ENCODE peak calls at places on chromosomes 1 and 21, in five cellular contexts. One of them, this sample, is unnamed.

GRCh38 chr1:160437432-160438319 is 37.3 kb downstream of the VANGL2 start:
- DNase-seq in upper lobe of right lung: no peak
- DNase-seq in breast epithelium: no peak
- DNase-seq in tibial artery: no peak
- DNase-seq in WTC11: no peak
- DNase-seq in this sample: no peak

GRCh38 chr1:85407978-85408377 is 57.0 kb downstream of the DDAH1 start:
- DNase-seq in upper lobe of right lung: no peak
- DNase-seq in breast epithelium: no peak
- DNase-seq in tibial artery: no peak
- DNase-seq in WTC11: no peak
- DNase-seq in this sample: no peak

GRCh38 chr1:204859885-204860284 is 10.8 kb upstream of the NFASC start:
- DNase-seq in upper lobe of right lung: no peak
- DNase-seq in breast epithelium: no peak
- DNase-seq in tibial artery: no peak
- DNase-seq in WTC11: no peak
- DNase-seq in this sample: no peak

GRCh38 chr1:184218436-184218835 is 166.9 kb downstream of the TSEN15 start:
- DNase-seq in upper lobe of right lung: no peak
- DNase-seq in breast epithelium: no peak
- DNase-seq in tibial artery: no peak
- DNase-seq in WTC11: no peak
- DNase-seq in this sample: no peak

GRCh38 chr1:162019436-162019835 is 4.2 kb downstream of the OLFML2B start:
- DNase-seq in upper lobe of right lung: no peak
- DNase-seq in breast epithelium: no peak
- DNase-seq in tibial artery: no peak
- DNase-seq in WTC11: no peak
- DNase-seq in this sample: no peak

GRCh38 chr1:21077085-21077484 is 99.6 kb downstream of the EIF4G3 start:
- DNase-seq in upper lobe of right lung: no peak
- DNase-seq in breast epithelium: no peak
- DNase-seq in tibial artery: peak; percentile 39
- DNase-seq in WTC11: no peak
- DNase-seq in this sample: no peak

GRCh38 chr1:182962554-182963115 is 9.7 kb upstream of the SHCBP1L start:
- DNase-seq in upper lobe of right lung: peak; percentile 79
- DNase-seq in breast epithelium: peak; percentile 69
- DNase-seq in tibial artery: peak; percentile 83
- DNase-seq in WTC11: peak; percentile 69
- DNase-seq in this sample: no peak

GRCh38 chr1:177448652-177449351 is 278.0 kb downstream of the BRINP2 start:
- DNase-seq in upper lobe of right lung: no peak
- DNase-seq in breast epithelium: no peak
- DNase-seq in tibial artery: no peak
- DNase-seq in WTC11: no peak
- DNase-seq in this sample: no peak

GRCh38 chr1:46797696-46798470 is 963 bp upstream of the CYP4B1 start:
- DNase-seq in upper lobe of right lung: no peak
- DNase-seq in breast epithelium: no peak
- DNase-seq in tibial artery: no peak
- DNase-seq in WTC11: no peak
- DNase-seq in this sample: no peak

GRCh38 chr21:14862794-14863720 is 201.7 kb downstream of the NRIP1 start:
- DNase-seq in upper lobe of right lung: no peak
- DNase-seq in breast epithelium: no peak
- DNase-seq in tibial artery: no peak
- DNase-seq in WTC11: no peak
- DNase-seq in this sample: no peak
- TF ChIP-seq CTCF in upper lobe of right lung: peak; percentile 56
- TF ChIP-seq CTCF in breast epithelium: no peak
- TF ChIP-seq CTCF in tibial artery: peak; percentile 38
- TF ChIP-seq CTCF in WTC11: peak; percentile 57
- TF ChIP-seq CTCF in this sample: no peak

GRCh38 chr1:37562984-37563383 is 6.2 kb downstream of the DNALI1 start:
- DNase-seq in upper lobe of right lung: no peak
- DNase-seq in breast epithelium: no peak
- DNase-seq in tibial artery: no peak
- DNase-seq in WTC11: no peak
- DNase-seq in this sample: no peak

GRCh38 chr1:37559080-37559479 is 2.3 kb downstream of the DNALI1 start:
- DNase-seq in upper lobe of right lung: no peak
- DNase-seq in breast epithelium: no peak
- DNase-seq in tibial artery: no peak
- DNase-seq in WTC11: no peak
- DNase-seq in this sample: no peak

GRCh38 chr1:37561096-37561793 is 4.5 kb downstream of the DNALI1 start:
- DNase-seq in upper lobe of right lung: no peak
- DNase-seq in breast epithelium: no peak
- DNase-seq in tibial artery: no peak
- DNase-seq in WTC11: no peak
- DNase-seq in this sample: no peak

GRCh38 chr1:37558411-37558810 is 1.7 kb downstream of the DNALI1 start:
- DNase-seq in upper lobe of right lung: no peak
- DNase-seq in breast epithelium: no peak
- DNase-seq in tibial artery: no peak
- DNase-seq in WTC11: no peak
- DNase-seq in this sample: no peak

DNA sequence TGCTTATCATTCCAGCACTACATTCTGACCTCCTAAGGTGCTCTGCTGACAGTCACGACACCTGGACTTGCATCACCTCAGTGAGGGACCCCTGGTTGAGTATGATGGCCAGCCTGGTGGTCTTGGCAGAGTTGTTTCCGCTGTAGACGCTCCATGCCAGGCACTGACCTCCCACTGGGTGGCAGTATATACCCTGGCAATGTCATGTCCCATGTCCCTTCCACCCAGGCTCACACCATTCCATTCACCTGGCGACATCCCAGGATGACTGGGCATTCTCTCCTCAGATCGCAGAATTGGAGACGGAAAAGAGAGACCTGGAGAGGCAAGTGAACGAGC is 5.0 kb downstream of the DNALI1 start:
- DNase-seq in upper lobe of right lung: no peak
- DNase-seq in breast epithelium: no peak
- DNase-seq in tibial artery: no peak
- DNase-seq in WTC11: peak; percentile 60
- DNase-seq in this sample: no peak
- TF ChIP-seq CTCF in upper lobe of right lung: peak; percentile 36
- TF ChIP-seq CTCF in breast epithelium: peak; percentile 40
- TF ChIP-seq CTCF in tibial artery: peak; percentile 34
- TF ChIP-seq CTCF in WTC11: peak; percentile 28
- TF ChIP-seq CTCF in this sample: no peak

GRCh38 chr1:170590921-170591705 is 59.1 kb downstream of the GORAB start:
- DNase-seq in upper lobe of right lung: no peak
- DNase-seq in breast epithelium: no peak
- DNase-seq in tibial artery: no peak
- DNase-seq in WTC11: no peak
- DNase-seq in this sample: no peak

GRCh38 chr1:170581041-170581440 is 49.1 kb downstream of the GORAB start:
- DNase-seq in upper lobe of right lung: no peak
- DNase-seq in breast epithelium: no peak
- DNase-seq in tibial artery: peak; percentile 47
- DNase-seq in WTC11: no peak
- DNase-seq in this sample: no peak

GRCh38 chr1:170586942-170587593 is 55.1 kb downstream of the GORAB start:
- DNase-seq in upper lobe of right lung: no peak
- DNase-seq in breast epithelium: no peak
- DNase-seq in tibial artery: no peak
- DNase-seq in WTC11: no peak
- DNase-seq in this sample: no peak

GRCh38 chr1:170583186-170583585 is 51.2 kb downstream of the GORAB start:
- DNase-seq in upper lobe of right lung: no peak
- DNase-seq in breast epithelium: no peak
- DNase-seq in tibial artery: no peak
- DNase-seq in WTC11: peak; percentile 21
- DNase-seq in this sample: no peak

DNA sequence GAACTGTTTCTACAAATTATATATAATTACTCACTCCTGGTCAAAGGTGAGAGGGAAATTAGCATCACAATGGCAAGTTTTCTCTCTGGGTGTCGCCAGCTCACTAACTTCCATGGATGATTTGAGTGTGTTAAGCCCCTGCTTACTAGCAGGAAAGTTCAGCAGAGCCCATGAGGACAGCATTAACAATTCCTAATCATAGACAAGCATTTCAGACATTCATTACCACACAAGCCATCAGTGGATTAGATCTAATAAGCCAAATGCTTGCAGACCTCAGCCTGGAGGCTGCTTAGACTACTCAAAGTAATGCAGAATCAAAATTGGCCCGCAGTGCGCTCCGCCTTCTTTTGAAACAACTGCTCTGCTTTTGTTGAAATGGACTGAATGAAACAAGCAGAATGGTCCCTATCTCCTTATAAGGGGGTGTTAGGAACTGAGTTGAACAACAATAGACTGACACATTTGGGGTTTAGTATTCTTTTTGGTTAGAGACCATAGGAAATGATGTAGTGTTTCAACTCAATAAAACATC is 54.4 kb downstream of the GORAB start:
- DNase-seq in upper lobe of right lung: no peak
- DNase-seq in breast epithelium: no peak
- DNase-seq in tibial artery: peak; percentile 73
- DNase-seq in WTC11: no peak
- DNase-seq in this sample: peak; percentile 31
- TF ChIP-seq CTCF in upper lobe of right lung: no peak
- TF ChIP-seq CTCF in breast epithelium: no peak
- TF ChIP-seq CTCF in tibial artery: no peak
- TF ChIP-seq CTCF in WTC11: no peak
- TF ChIP-seq CTCF in this sample: no peak

GRCh38 chr1:63516629-63517028 is 6.4 kb downstream of the ITGB3BP start:
- DNase-seq in upper lobe of right lung: no peak
- DNase-seq in breast epithelium: no peak
- DNase-seq in tibial artery: no peak
- DNase-seq in WTC11: no peak
- DNase-seq in this sample: no peak
- TF ChIP-seq CTCF in upper lobe of right lung: no peak
- TF ChIP-seq CTCF in breast epithelium: no peak
- TF ChIP-seq CTCF in tibial artery: no peak
- TF ChIP-seq CTCF in WTC11: no peak
- TF ChIP-seq CTCF in this sample: no peak

GRCh38 chr1:100131623-100132022 is 1.1 kb downstream of the SASS6 start:
- DNase-seq in upper lobe of right lung: no peak
- DNase-seq in breast epithelium: no peak
- DNase-seq in tibial artery: no peak
- DNase-seq in WTC11: no peak
- DNase-seq in this sample: no peak

GRCh38 chr1:100134872-100135271 is 1.9 kb downstream of the TRMT13 start:
- DNase-seq in upper lobe of right lung: no peak
- DNase-seq in breast epithelium: no peak
- DNase-seq in tibial artery: no peak
- DNase-seq in WTC11: no peak
- DNase-seq in this sample: no peak

GRCh38 chr1:100137602-100138001 is 4.6 kb downstream of the TRMT13 start:
- DNase-seq in upper lobe of right lung: no peak
- DNase-seq in breast epithelium: no peak
- DNase-seq in tibial artery: no peak
- DNase-seq in WTC11: no peak
- DNase-seq in this sample: no peak

GRCh38 chr1:100130552-100131077 is 2.1 kb downstream of the SASS6 start:
- DNase-seq in upper lobe of right lung: no peak
- DNase-seq in breast epithelium: no peak
- DNase-seq in tibial artery: no peak
- DNase-seq in WTC11: no peak
- DNase-seq in this sample: no peak

DNA sequence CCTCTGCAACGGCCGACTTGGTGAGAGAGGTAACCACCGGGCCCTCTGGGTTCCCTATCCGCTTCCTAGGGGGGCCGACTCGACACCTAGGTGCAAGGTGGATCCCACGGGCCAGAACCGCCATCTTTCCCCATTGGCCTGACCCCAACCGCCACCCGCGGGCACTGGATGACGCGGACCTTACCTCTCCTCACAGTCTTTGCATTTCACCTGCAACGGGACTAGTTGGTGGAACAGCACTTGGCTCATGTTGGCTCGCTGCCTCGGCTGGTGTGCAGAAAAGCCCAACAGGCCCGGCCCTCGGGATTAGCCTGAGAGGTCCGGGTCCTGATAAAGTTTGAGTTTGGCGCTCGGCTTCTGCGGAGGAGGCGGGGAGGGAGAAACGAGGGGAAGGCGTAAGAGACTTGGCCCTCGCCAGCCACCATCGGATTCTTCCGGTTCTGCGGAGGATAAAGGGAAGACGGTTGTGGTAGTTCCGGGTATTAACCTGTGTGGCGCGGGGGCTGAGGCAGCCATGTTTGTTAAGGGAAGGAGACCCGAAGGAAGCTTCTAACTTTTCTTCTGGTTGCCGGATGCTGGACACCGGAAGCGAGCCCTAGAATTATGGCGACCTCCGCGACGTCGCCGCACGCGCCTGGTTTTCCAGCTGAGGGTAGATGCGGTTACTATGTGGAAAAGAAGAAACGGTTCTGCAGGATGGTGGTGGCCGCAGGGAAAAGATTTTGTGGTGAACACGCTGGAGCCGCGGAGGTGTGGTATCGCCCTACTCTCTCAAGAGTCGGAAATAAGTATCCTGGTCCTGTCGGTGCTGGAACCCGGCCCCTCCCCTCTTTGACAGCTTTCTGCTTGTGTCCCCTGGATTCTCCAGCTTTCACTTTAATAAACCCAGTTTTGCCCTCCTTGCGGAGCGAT is at the start of the genes SASS6 and TRMT13:
- DNase-seq in upper lobe of right lung: peak; percentile 98
- DNase-seq in breast epithelium: peak; percentile 94
- DNase-seq in tibial artery: peak; percentile 97
- DNase-seq in WTC11: peak; percentile 93
- DNase-seq in this sample: peak; percentile 83
- TF ChIP-seq CTCF in upper lobe of right lung: no peak
- TF ChIP-seq CTCF in breast epithelium: no peak
- TF ChIP-seq CTCF in tibial artery: no peak
- TF ChIP-seq CTCF in WTC11: no peak
- TF ChIP-seq CTCF in this sample: no peak

This sample was measured in omental fat pad.